ENCODE peak calls at places on chromosomes 13 and 19, in eight cellular contexts. S is brain microvascular endothelial cell, G is AG04449, R is mesothelial cell of epicardium, M is dorsolateral prefrontal cortex, D is BJ, K is stomach, U is AG09309. H is an unnamed sample.

GRCh38 chr13:99509477-99509876 is 8.2 kb downstream of the TM9SF2 start:
- DNase-seq in R (no peak), U (no peak), G (no peak), K (no peak), D (no peak), S (no peak), M (no peak), H (no peak)

GRCh38 chr19:27777726-27778125 is 1435.2 kb downstream of the UQCRFS1 start:
- DNase-seq in U (no peak), S (no peak), K (no peak), M (no peak), G (no peak), R (no peak), D (no peak), H (peak)

GRCh38 chr13:95367309-95367843 is 66.1 kb upstream of the ABCC4 start:
- DNase-seq in U (no peak), G (no peak), R (no peak), K (no peak), D (no peak), M (no peak), S (no peak), H (no peak)

GRCh38 chr19:40806385-40807146 is 7.6 kb downstream of the EGLN2 start:
- DNase-seq in S (peak), M (peak), G (peak), K (peak), U (peak), D (peak), R (peak), H (peak)

GRCh38 chr13:90979059-90979458 is 368.4 kb upstream of the MIR17HG start:
- DNase-seq in M (no peak), R (no peak), G (no peak), K (no peak), U (no peak), D (no peak), S (no peak), H (no peak)

GRCh38 chr13:98581971-98582702 is 5.2 kb upstream of the STK24 start:
- DNase-seq in U (no peak), M (no peak), S (peak), D (no peak), R (no peak), K (no peak), G (no peak), H (peak)

GRCh38 chr13:51643114-51643881 is 59.0 kb downstream of the WDFY2 start:
- DNase-seq in U (peak), M (no peak), R (no peak), D (peak), S (peak), G (peak), K (no peak), H (no peak)

GRCh38 chr13:77698211-77699058 is 948 bp downstream of the SLAIN1 start:
- DNase-seq in K (peak), G (no peak), U (no peak), M (peak), R (peak), S (no peak), D (no peak), H (no peak)

GRCh38 chr19:18856385-18857126 is 24.8 kb downstream of the UPF1 start:
- DNase-seq in S (peak), R (no peak), K (no peak), D (no peak), G (no peak), U (no peak), M (no peak), H (no peak)

GRCh38 chr19:28014821-28015405 is 1198.0 kb downstream of the UQCRFS1 start:
- DNase-seq in M (no peak), R (no peak), K (no peak), U (no peak), D (no peak), S (no peak), G (no peak), H (no peak)

GRCh38 chr19:10407102-10407501 is 3.8 kb upstream of the CDC37 start:
- DNase-seq in K (no peak), U (no peak), S (no peak), M (no peak), G (no peak), R (no peak), D (no peak), H (no peak)

GRCh38 chr19:5338661-5339469 is 1.7 kb downstream of the PTPRS start:
- DNase-seq in S (no peak), G (no peak), R (no peak), U (no peak), K (no peak), D (no peak), M (peak), H (no peak)

GRCh38 chr13:102870677-102871415 is 25.0 kb downstream of the ERCC5 start:
- DNase-seq in S (peak), K (peak), G (no peak), M (peak), D (peak), U (no peak), R (peak), H (no peak)

GRCh38 chr19:28061111-28061510 is 1151.8 kb downstream of the UQCRFS1 start:
- DNase-seq in M (no peak), S (no peak), U (no peak), R (no peak), G (no peak), K (no peak), D (no peak), H (no peak)

GRCh38 chr13:69198706-69199105 is 908.9 kb upstream of the ATXN8OS start:
- DNase-seq in R (no peak), M (no peak), D (no peak), K (no peak), G (no peak), U (no peak), S (no peak), H (no peak)

GRCh38 chr13:71879129-71879535 is 12.1 kb upstream of the DACH1 start:
- DNase-seq in M (no peak), D (no peak), U (no peak), R (no peak), S (peak), K (no peak), G (no peak), H (no peak)

GRCh38 chr19:40549007-40549708 is 27.5 kb upstream of the SHKBP1 start:
- DNase-seq in D (no peak), S (peak), U (no peak), G (no peak), K (peak), M (no peak), R (peak), H (no peak)

GRCh38 chr19:10643968-10644290 is 10.2 kb upstream of the ILF3 start:
- DNase-seq in S (no peak), K (no peak), D (no peak), U (no peak), M (no peak), R (no peak), G (no peak), H (no peak)

GRCh38 chr13:114108141-114108761 is 24.2 kb downstream of the RASA3 start:
- DNase-seq in U (no peak), D (no peak), M (peak), R (no peak), S (no peak), K (no peak), G (no peak), H (no peak)

GRCh38 chr19:18304496-18305312 is 18.2 kb downstream of the LSM4 start:
- DNase-seq in D (no peak), S (peak), U (no peak), K (peak), M (peak), G (no peak), R (no peak), H (no peak)

GRCh38 chr19:5452594-5453565 is 2.3 kb upstream of the ZNRF4 start:
- DNase-seq in M (no peak), S (peak), G (no peak), K (no peak), U (no peak), R (no peak), D (no peak), H (no peak)

GRCh38 chr19:647566-648284 is 8.0 kb downstream of the FGF22 start:
- DNase-seq in S (no peak), U (no peak), K (no peak), M (no peak), G (no peak), D (no peak), R (no peak), H (no peak)

GRCh38 chr19:5122671-5123409 is 153.9 kb downstream of the KDM4B start:
- DNase-seq in M (no peak), K (no peak), U (no peak), R (no peak), S (no peak), D (no peak), G (no peak), H (no peak)

GRCh38 chr13:27081893-27082292 is 89.7 kb downstream of the USP12 start:
- DNase-seq in G (no peak), M (no peak), U (no peak), R (no peak), S (no peak), K (no peak), D (no peak), H (no peak)

GRCh38 chr13:29000802-29001201 is 180.7 kb downstream of the MTUS2 start:
- DNase-seq in R (no peak), G (no peak), U (no peak), S (no peak), D (no peak), M (no peak), K (no peak), H (no peak)

GRCh38 chr13:23469901-23470525 is 36.5 kb upstream of the SACS start:
- DNase-seq in M (no peak), D (peak), R (no peak), K (no peak), G (peak), U (peak), S (peak), H (no peak)

GRCh38 chr13:24228852-24229458 is 68.4 kb downstream of the SPATA13 start:
- DNase-seq in K (no peak), G (no peak), U (peak), R (no peak), S (peak), M (no peak), D (no peak), H (no peak)

GRCh38 chr13:62875118-62875640 is 1459.5 kb upstream of the PCDH20 start:
- DNase-seq in U (no peak), D (no peak), M (no peak), S (no peak), R (no peak), G (no peak), K (no peak), H (no peak)

GRCh38 chr13:44436589-44437337 is 63.1 kb downstream of the SERP2 start:
- DNase-seq in U (peak), R (peak), G (peak), K (peak), S (peak), M (peak), D (peak), H (peak)

GRCh38 chr19:42386974-42387707 is 3.0 kb downstream of the CNFN start:
- DNase-seq in G (no peak), U (no peak), K (peak), S (peak), D (no peak), M (no peak), R (no peak), H (no peak)
- TF ChIP-seq CTCF in G (peak), U (peak), K (peak), S (peak), D (peak), M (peak), R (no peak), H (peak)

DNA sequence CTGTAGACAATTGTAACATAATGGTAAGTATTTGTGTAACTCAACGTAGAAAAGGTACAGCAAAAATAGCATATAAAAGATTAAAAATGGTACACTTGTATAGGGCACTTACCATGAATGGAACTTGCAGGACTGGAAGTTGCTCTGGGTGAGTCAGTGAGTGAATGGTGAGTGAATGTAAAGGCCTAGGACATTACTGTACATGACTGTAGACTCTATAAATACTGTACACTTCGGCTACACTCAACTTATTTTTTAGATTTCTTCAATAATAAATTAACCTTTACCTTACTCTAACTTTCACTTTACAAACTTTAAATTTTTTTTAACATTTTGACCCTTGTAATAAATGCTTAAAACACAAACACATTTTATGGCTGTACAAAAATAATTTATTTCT is 72.1 kb upstream of the FAM216B start:
- DNase-seq in R (no peak), S (no peak), M (no peak), K (no peak), D (no peak), U (no peak), G (no peak), H (no peak)
- TF ChIP-seq CTCF in R (no peak), S (no peak), M (no peak), K (no peak), D (no peak), U (no peak), G (no peak), H (no peak)

DNA sequence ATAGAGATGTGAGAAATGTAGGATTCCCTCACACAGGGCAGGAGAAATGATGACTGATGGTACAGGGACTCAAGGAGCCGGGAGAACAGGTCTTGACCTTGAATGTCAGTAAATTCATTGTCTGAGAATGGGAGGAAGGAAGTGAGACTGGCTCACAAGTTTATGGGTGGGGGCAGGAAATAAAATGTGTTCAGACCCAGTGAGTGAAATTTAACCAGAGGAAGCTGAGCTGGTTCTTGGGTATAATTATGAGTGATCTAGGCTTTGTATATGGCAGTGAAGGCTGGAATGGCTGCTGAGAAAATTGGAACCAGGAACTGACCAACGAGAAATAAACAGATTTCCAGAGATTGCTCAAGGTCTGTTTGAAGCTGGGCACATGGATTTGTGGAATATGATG is 6.3 kb upstream of the IGSF23 start:
- DNase-seq in K (no peak), R (no peak), U (no peak), S (peak), G (no peak), M (no peak), D (no peak), H (no peak)
- TF ChIP-seq CTCF in K (no peak), R (no peak), U (no peak), S (no peak), G (no peak), M (no peak), D (no peak), H (no peak)

GRCh38 chr19:49939721-49940481 is 10.6 kb upstream of the NUP62 start:
- DNase-seq in M (no peak), R (no peak), D (no peak), K (no peak), G (no peak), U (no peak), S (no peak), H (no peak)
- TF ChIP-seq CTCF in M (no peak), R (no peak), D (no peak), K (no peak), G (no peak), U (peak), S (no peak), H (no peak)

GRCh38 chr13:19622189-19622588 is 11.3 kb upstream of the MPHOSPH8 start:
- DNase-seq in R (no peak), D (no peak), M (no peak), U (no peak), S (no peak), K (no peak), G (no peak), H (no peak)

GRCh38 chr13:19618925-19619324 is 14.5 kb upstream of the MPHOSPH8 start:
- DNase-seq in U (no peak), K (no peak), S (peak), M (no peak), R (no peak), D (no peak), G (no peak), H (no peak)
- TF ChIP-seq CTCF in U (peak), K (peak), S (peak), M (peak), R (no peak), D (peak), G (peak), H (peak)

GRCh38 chr19:35327642-35328041 is 1.3 kb upstream of the CD22 start:
- DNase-seq in U (no peak), M (no peak), K (no peak), G (no peak), S (no peak), R (no peak), D (no peak), H (no peak)
- TF ChIP-seq CTCF in U (peak), M (no peak), K (no peak), G (no peak), S (peak), R (no peak), D (peak), H (peak)

DNA sequence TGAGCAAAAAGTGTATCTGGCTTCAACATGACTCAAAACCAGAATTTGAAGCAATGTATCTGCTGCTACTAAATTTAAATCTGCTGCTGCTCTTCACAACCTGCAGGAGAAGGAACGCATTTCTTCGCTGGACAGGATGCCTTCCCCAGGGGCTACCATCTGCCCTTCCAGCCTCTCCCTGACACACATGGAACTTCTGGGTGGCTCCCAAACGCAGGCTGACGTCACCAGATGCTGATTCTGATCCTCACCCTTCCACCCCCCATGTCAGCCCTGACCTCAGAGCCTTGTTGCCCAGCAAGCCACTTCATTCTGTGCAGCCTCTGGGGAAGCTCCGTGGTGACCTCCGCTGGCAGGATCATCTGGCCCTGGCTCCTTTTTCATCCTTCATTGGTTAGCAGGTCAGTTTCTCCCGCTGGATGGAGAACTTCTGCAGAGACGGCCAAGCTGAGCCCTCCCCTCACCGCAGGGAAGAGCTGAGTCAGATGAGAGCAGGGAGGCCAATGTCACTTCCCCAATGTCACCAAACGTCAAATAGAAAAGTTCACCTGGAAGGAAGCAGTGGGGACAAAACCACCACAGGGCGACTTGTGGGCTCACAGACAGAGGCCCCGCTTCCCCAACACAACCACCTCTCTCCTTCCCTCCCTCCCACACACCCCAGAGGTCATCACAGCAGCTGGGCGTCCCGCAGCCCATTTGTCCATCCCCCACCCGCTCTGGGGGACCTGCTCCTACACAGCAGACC is 14.0 kb upstream of the RAB20 start:
- DNase-seq in U (no peak), D (no peak), M (no peak), K (peak), R (no peak), G (no peak), S (peak), H (no peak)
- TF ChIP-seq CTCF in U (no peak), D (no peak), M (no peak), K (no peak), R (no peak), G (no peak), S (no peak), H (no peak)

DNA sequence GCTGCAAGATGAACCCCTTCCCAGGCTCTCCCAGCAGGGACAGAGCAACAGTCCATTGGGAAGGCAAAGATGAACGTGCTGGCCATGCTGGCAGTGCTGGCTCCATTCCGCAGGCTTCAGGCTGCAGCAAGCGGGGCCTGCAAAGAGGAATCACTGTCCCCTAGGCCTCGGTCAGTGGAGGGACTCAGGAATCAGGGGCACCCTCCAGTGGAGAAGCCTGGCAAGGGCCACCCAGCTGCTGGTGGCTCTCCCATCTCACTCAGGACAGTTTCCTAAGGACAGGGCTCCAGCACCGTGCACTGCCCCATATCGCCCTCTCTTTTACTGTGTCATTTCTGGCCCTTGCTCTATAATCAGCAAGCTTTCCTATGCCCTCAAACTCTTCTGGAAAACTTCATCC is 498.6 kb downstream of the EFNB2 start:
- DNase-seq in D (no peak), S (no peak), U (no peak), K (no peak), M (no peak), G (no peak), R (no peak), H (no peak)
- TF ChIP-seq CTCF in D (no peak), S (no peak), U (no peak), K (no peak), M (no peak), G (no peak), R (no peak), H (no peak)